ENCODE peak calls at places on chromosomes 11 and 22, in five cellular contexts. B is lower leg skin, Y is fibroblast of the aortic adventitia, I is astrocyte of the spinal cord, L is AG09309. S is an unnamed sample.

GRCh38 chr11:132886335-132886734 is 646.0 kb downstream of the OPCML start:
- DNase-seq in B (no peak), Y (no peak), I (peak), L (no peak), S (peak)

GRCh38 chr11:133064152-133064877 is 468.0 kb downstream of the OPCML start:
- DNase-seq in B (peak), Y (peak), I (peak), L (no peak), S (peak)

GRCh38 chr11:103433380-103433779 is 324.2 kb downstream of the DYNC2H1 start:
- DNase-seq in B (no peak), Y (peak), I (peak), L (peak), S (peak)

GRCh38 chr11:111426615-111427014 is 47.5 kb upstream of the POU2AF1 start:
- DNase-seq in B (peak), Y (no peak), I (no peak), L (no peak), S (no peak)

GRCh38 chr11:123654566-123655081 is at the start of gene SCN3B:
- DNase-seq in B (no peak), Y (peak), I (peak), L (no peak), S (peak)

GRCh38 chr11:100753144-100753543 is 66.1 kb downstream of the ARHGAP42 start:
- DNase-seq in B (no peak), Y (no peak), I (no peak), L (no peak), S (no peak)

GRCh38 chr11:30488304-30488998 is 97.7 kb downstream of the MPPED2 start:
- DNase-seq in B (no peak), Y (peak), I (peak), L (no peak), S (peak)

GRCh38 chr11:33557201-33557600 is 143.4 kb downstream of the C11orf91 start:
- DNase-seq in B (no peak), Y (peak), I (peak), L (peak), S (peak)

GRCh38 chr11:118151421-118151820 is 1.2 kb downstream of the SCN4B start:
- DNase-seq in B (no peak), Y (no peak), I (no peak), L (no peak), S (no peak)

GRCh38 chr11:61732705-61733104 is 19.7 kb upstream of the MYRF start:
- DNase-seq in B (no peak), Y (peak), I (no peak), L (no peak), S (no peak)

GRCh38 chr11:36586543-36586942 is 7.8 kb upstream of the IFTAP start:
- DNase-seq in B (no peak), Y (no peak), I (no peak), L (no peak), S (no peak)

GRCh38 chr11:109612481-109612880 is 190.5 kb downstream of the C11orf87 start:
- DNase-seq in B (no peak), Y (no peak), I (no peak), L (no peak), S (no peak)

GRCh38 chr11:43868852-43869567 is 11.6 kb upstream of the ALKBH3 start:
- DNase-seq in B (no peak), Y (peak), I (peak), L (peak), S (peak)

GRCh38 chr11:126874276-126874675 is 126.3 kb downstream of the KIRREL3 start:
- DNase-seq in B (no peak), Y (no peak), I (peak), L (no peak), S (no peak)

GRCh38 chr11:60859616-60860250 is 4.0 kb upstream of the PTGDR2 start:
- DNase-seq in B (no peak), Y (no peak), I (no peak), L (no peak), S (no peak)

GRCh38 chr11:84790849-84791427 is 836.2 kb downstream of the DLG2 start:
- DNase-seq in B (no peak), Y (no peak), I (no peak), L (no peak), S (no peak)

GRCh38 chr22:41834005-41834975 is 1.4 kb downstream of the SREBF2 start:
- DNase-seq in B (no peak), Y (no peak), I (no peak), L (no peak), S (no peak)

GRCh38 chr11:62435741-62436485 is 17.1 kb downstream of the SCGB1A1 start:
- DNase-seq in B (no peak), Y (no peak), I (no peak), L (no peak), S (peak)

GRCh38 chr11:119056397-119056999 is 507 bp downstream of the HYOU1 start:
- DNase-seq in B (peak), Y (no peak), I (no peak), L (no peak), S (no peak)

GRCh38 chr11:31815743-31816466 is 4.8 kb upstream of the PAX6 start:
- DNase-seq in B (no peak), Y (no peak), I (no peak), L (no peak), S (no peak)

DNA sequence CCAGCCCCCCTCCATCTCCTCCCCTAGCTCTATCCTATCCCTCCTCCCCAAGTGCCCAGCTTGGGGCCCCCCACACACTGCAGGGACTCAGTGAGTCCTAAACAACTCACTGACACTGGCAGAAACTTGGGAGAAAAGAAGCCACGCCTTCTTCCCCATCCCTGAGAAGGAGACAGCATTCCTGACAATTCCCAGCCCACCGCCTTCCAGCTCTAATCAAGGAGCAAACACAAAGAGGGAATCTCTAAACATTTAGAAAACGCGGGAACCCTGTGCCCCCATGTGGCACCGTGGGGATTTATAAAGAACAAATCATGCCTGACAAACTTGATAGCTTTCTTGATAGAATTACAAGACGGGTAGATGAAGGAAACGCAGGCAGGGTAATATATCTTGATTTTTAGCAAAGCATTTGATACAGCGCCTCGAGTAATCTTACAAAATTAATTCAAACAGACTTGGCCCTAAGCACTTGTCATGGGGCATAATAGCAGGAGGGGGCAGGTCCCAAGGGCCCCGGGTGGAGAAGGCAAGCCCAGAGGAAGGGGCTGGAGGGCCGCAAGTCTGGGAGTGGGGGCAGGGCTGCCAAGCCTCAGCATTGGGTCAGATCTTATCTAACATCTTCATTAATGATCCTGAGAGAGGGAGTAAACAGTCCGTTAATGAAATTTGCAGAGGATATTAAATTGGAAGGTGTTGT is 4.6 kb downstream of the CHST1 start:
- DNase-seq in B (no peak), Y (no peak), I (no peak), L (no peak), S (no peak)
- TF ChIP-seq CTCF in B (no peak), Y (no peak), I (no peak), L (no peak), S (no peak)

GRCh38 chr22:48084041-48084748 is 1321.7 kb downstream of the TBC1D22A start:
- DNase-seq in B (no peak), Y (no peak), I (no peak), L (no peak), S (no peak)

GRCh38 chr22:48082284-48082683 is 1319.8 kb downstream of the TBC1D22A start:
- DNase-seq in B (no peak), Y (no peak), I (no peak), L (no peak), S (no peak)

GRCh38 chr22:48084749-48085090 is 1322.3 kb downstream of the TBC1D22A start:
- DNase-seq in B (no peak), Y (no peak), I (no peak), L (no peak), S (no peak)

GRCh38 chr22:48081281-48081680 is 1318.8 kb downstream of the TBC1D22A start:
- DNase-seq in B (no peak), Y (no peak), I (no peak), L (no peak), S (no peak)

DNA sequence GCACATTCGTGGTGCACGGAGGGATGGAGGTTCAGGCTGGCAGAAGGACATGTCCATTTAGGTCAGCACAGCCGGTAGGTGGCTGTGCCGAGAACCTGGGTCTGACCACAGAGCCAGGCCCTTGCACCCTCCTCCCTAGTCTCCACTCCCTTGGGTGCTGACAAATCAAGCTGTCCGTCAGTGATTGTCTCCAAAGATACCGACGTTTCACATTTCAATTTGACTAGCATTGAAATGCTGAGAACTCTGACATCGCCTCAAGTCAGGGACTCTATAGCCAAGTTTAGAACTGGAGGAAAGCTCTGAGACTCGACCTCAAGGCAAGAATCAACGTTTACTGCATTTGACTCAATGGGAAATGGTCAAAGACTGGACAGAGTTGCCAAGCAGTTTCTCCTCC is 1321.1 kb downstream of the TBC1D22A start:
- DNase-seq in B (no peak), Y (no peak), I (no peak), L (no peak), S (no peak)
- H3K4me3 ChIP-seq in B (no peak), Y (no peak), I (no peak), L (no peak), S (no peak)

DNA sequence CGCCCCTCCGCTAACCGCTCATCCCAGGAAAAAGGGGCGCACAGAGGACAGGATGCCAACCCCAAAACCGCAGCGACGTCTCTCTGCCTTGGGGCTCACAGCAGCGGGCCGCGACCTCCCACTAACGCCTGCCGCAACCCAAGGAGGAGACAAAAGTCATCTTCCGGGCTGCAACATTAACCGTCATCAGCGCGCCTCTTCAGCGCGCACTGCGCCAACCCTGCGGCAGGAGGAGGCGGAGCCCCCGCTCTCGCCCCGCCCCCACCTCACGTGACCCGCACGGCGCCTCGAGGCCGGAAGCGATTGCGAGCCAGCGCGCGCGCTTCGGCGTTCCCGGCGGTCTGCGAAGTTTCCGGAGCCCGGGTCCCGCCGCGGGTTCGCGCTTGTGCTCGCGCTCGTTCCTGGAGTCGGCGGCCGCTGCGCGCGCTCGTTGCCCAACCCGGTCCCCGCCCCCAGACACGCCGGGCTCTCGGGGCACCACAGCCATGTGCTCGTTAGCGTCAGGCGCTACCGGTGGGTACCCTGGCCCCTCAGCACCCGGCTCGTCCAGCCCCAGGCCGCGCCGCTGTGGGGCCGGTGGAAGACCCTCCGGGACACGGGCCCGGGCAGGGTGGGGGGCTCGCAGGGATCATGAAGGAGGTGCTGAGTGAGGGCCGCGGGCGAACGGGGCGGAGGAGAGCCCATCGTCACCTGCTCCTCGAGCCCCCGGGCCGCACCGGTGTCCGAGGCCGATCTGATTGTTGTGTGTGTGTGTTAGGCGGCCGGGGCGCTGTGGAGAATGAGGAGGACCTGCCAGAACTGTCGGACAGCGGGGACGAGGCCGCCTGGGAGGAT is at the start of gene PRMT3:
- DNase-seq in B (peak), Y (peak), I (peak), L (peak), S (peak)
- TF ChIP-seq CTCF in B (no peak), Y (no peak), I (no peak), L (no peak), S (no peak)

GRCh38 chr22:48577691-48578090 is 1250.0 kb downstream of the BRD1 start:
- DNase-seq in B (no peak), Y (no peak), I (no peak), L (no peak), S (no peak)
- H3K4me3 ChIP-seq in B (no peak), Y (no peak), I (no peak), L (no peak), S (no peak)

GRCh38 chr22:20225693-20225966 is 42.5 kb downstream of the RTN4R start:
- DNase-seq in B (no peak), Y (no peak), I (no peak), L (no peak), S (no peak)

GRCh38 chr22:20223421-20224245 is 44.5 kb downstream of the RTN4R start:
- DNase-seq in B (no peak), Y (no peak), I (no peak), L (no peak), S (no peak)

GRCh38 chr22:20226760-20227350 is 41.3 kb downstream of the RTN4R start:
- DNase-seq in B (no peak), Y (no peak), I (no peak), L (no peak), S (no peak)

GRCh38 chr22:20226077-20226716 is 41.9 kb downstream of the RTN4R start:
- DNase-seq in B (no peak), Y (no peak), I (no peak), L (no peak), S (no peak)

GRCh38 chr22:20224917-20225692 is 43.0 kb downstream of the RTN4R start:
- DNase-seq in B (no peak), Y (no peak), I (no peak), L (no peak), S (no peak)
- TF ChIP-seq CTCF in B (no peak), Y (no peak), I (no peak), L (no peak), S (no peak)

DNA sequence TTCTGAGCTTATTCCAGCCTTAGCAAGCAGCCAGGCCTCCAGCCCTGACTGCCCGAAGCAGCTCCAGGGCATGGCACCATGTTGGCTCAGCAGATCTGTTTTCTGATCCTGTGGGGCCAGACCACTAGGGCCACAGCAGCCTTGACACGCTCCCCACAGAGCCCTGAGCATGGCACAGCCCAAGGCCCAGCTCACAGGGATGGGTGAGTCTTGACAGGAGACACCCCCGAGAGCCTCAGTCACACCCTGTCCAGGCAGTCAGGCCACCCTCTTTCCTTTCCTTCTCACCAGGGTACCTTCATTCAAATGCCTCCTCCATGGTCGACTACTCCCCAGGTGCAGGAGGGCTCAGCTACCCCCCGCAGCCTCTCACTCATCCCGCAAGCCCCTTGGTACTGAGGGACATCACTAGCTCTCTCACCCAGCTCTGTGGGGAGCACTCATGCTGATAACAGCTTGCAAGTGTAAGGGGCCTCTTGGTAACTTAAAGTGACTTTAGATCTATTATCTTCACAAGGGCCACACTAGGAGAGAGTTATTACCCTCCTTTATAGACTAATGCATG is 3.8 kb upstream of the CDC42BPG start:
- DNase-seq in B (no peak), Y (no peak), I (no peak), L (no peak), S (no peak)
- H3K4me3 ChIP-seq in B (no peak), Y (no peak), I (no peak), L (no peak), S (no peak)